ENCODE peak calls at places on chromosomes 11 and 22, in ten cellular contexts. N is SJSA1; X is hippocampal formation; T is brain pericyte; C is HL-60; U is stimulated activated CD8-positive, alpha-beta memory T cell treated with anti-CD3 and anti-CD28 coated beads, Interleukin-7, amount 100 ng/mL, for 1 hour; L is progenitor cell of endocrine pancreas; M is left cardiac atrium; J is thoracic aorta; G is effector CD4-positive, alpha-beta T cell. O is an unnamed sample.

GRCh38 chr22:41523464-41524221 is 20.6 kb downstream of the POLR3H start:
- DNase-seq in N (no peak), X (no peak), T (peak; percentile 46), C (no peak), U (no peak), L (no peak), M (peak; percentile 35), J (no peak), G (no peak), O (no peak)

GRCh38 chr11:77154381-77155081 is 26.5 kb downstream of the MYO7A start:
- DNase-seq in N (no peak), X (peak; percentile 68), T (no peak), C (peak; percentile 78), U (no peak), L (no peak), M (peak; percentile 36), J (no peak), G (no peak), O (no peak)

GRCh38 chr22:39723899-39724351 is 153.4 kb downstream of the CACNA1I start:
- DNase-seq in N (no peak), X (no peak), T (no peak), C (no peak), U (no peak), L (no peak), M (no peak), J (no peak), G (no peak), O (no peak)

GRCh38 chr11:57277845-57278720 is 41.0 kb upstream of the APLNR start:
- DNase-seq in N (peak; percentile 75), X (peak; percentile 27), T (peak; percentile 24), C (peak; percentile 29), U (no peak), L (peak; percentile 38), M (peak; percentile 80), J (peak; percentile 32), G (no peak), O (peak; percentile 43)

GRCh38 chr11:64447717-64448598 is 89.0 kb downstream of the RPS6KA4 start:
- DNase-seq in N (no peak), X (peak; percentile 6), T (no peak), C (peak; percentile 84), U (no peak), L (no peak), M (peak; percentile 36), J (no peak), G (no peak), O (no peak)

GRCh38 chr11:57641426-57641825 is 8.3 kb downstream of the YPEL4 start:
- DNase-seq in N (no peak), X (peak; percentile 53), T (no peak), C (peak; percentile 48), U (no peak), L (no peak), M (no peak), J (no peak), G (no peak), O (no peak)

GRCh38 chr11:74057251-74058151 is 48.6 kb upstream of the UCP3 start:
- DNase-seq in N (no peak), X (no peak), T (no peak), C (no peak), U (no peak), L (no peak), M (no peak), J (no peak), G (no peak), O (no peak)

GRCh38 chr11:93719310-93719709 is 22.0 kb downstream of the TAF1D start:
- DNase-seq in N (no peak), X (no peak), T (no peak), C (peak; percentile 63), U (no peak), L (no peak), M (no peak), J (no peak), G (no peak), O (no peak)

GRCh38 chr11:6006395-6006794 is 351 bp downstream of the OR56A4 start:
- DNase-seq in N (no peak), X (no peak), T (no peak), C (no peak), U (no peak), L (no peak), M (no peak), J (no peak), G (no peak), O (no peak)

GRCh38 chr11:30960387-30960992 is 374.3 kb upstream of the MPPED2 start:
- DNase-seq in N (no peak), X (peak; percentile 37), T (no peak), C (no peak), U (no peak), L (no peak), M (no peak), J (no peak), G (no peak), O (no peak)

GRCh38 chr11:75639752-75640151 is 29.1 kb downstream of the MAP6 start:
- DNase-seq in N (no peak), X (peak; percentile 89), T (no peak), C (no peak), U (no peak), L (no peak), M (peak; percentile 85), J (peak; percentile 22), G (no peak), O (no peak)

GRCh38 chr11:115324569-115325432 is 179.4 kb downstream of the CADM1 start:
- DNase-seq in N (no peak), X (peak; percentile 90), T (no peak), C (peak; percentile 43), U (no peak), L (no peak), M (no peak), J (no peak), G (no peak), O (no peak)

GRCh38 chr11:134543144-134544044 is 131.4 kb upstream of the B3GAT1 start:
- DNase-seq in N (no peak), X (no peak), T (no peak), C (no peak), U (no peak), L (no peak), M (no peak), J (no peak), G (no peak), O (no peak)

GRCh38 chr11:2448661-2449547 is 4.1 kb downstream of the KCNQ1 start:
- DNase-seq in N (no peak), X (no peak), T (no peak), C (no peak), U (no peak), L (no peak), M (no peak), J (no peak), G (no peak), O (no peak)

GRCh38 chr11:59545179-59546020 is 34.1 kb downstream of the OR4D9 start:
- DNase-seq in N (no peak), X (no peak), T (no peak), C (no peak), U (no peak), L (no peak), M (no peak), J (no peak), G (no peak), O (no peak)

GRCh38 chr22:45895436-45896152 is 81.4 kb downstream of the WNT7B start:
- DNase-seq in N (no peak), X (no peak), T (no peak), C (no peak), U (no peak), L (no peak), M (peak; percentile 10), J (no peak), G (no peak), O (no peak)

GRCh38 chr11:129732926-129733325 is 82.7 kb upstream of the TMEM45B start:
- DNase-seq in N (no peak), X (no peak), T (no peak), C (no peak), U (no peak), L (no peak), M (no peak), J (no peak), G (no peak), O (no peak)

GRCh38 chr22:38211556-38211955 is 9.8 kb downstream of the MAFF start:
- DNase-seq in N (no peak), X (no peak), T (no peak), C (no peak), U (no peak), L (no peak), M (no peak), J (no peak), G (no peak), O (no peak)

GRCh38 chr11:118341749-118342489 is 586 bp downstream of the CD3D start:
- DNase-seq in N (no peak), X (no peak), T (no peak), C (no peak), U (no peak), L (no peak), M (no peak), J (no peak), G (no peak), O (no peak)

GRCh38 chr22:19911540-19912235 is 29.9 kb upstream of the COMT start:
- DNase-seq in N (no peak), X (no peak), T (no peak), C (no peak), U (no peak), L (no peak), M (no peak), J (no peak), G (no peak), O (no peak)

GRCh38 chr11:32817843-32818183 is 11.9 kb upstream of the PRRG4 start:
- DNase-seq in N (no peak), X (no peak), T (no peak), C (no peak), U (no peak), L (no peak), M (no peak), J (no peak), G (no peak), O (no peak)

GRCh38 chr11:44962464-44962863 is 11.8 kb upstream of the TP53I11 start:
- DNase-seq in N (no peak), X (no peak), T (no peak), C (no peak), U (no peak), L (no peak), M (no peak), J (no peak), G (no peak), O (no peak)

GRCh38 chr11:2583605-2583958 is 116.2 kb downstream of the KCNQ1OT1 start:
- DNase-seq in N (peak; percentile 43), X (no peak), T (no peak), C (no peak), U (no peak), L (peak; percentile 9), M (peak; percentile 15), J (no peak), G (peak; percentile 1), O (no peak)

GRCh38 chr11:74443071-74443864 is 24.1 kb downstream of the KCNE3 start:
- DNase-seq in N (no peak), X (no peak), T (no peak), C (no peak), U (no peak), L (no peak), M (no peak), J (no peak), G (no peak), O (no peak)

GRCh38 chr22:47163481-47163875 is 401.0 kb downstream of the TBC1D22A start:
- DNase-seq in N (peak; percentile 41), X (no peak), T (no peak), C (no peak), U (no peak), L (no peak), M (no peak), J (no peak), G (no peak), O (no peak)

GRCh38 chr22:50607366-50608020 is 6.9 kb downstream of the MAPK8IP2 start:
- DNase-seq in N (no peak), X (no peak), T (no peak), C (no peak), U (no peak), L (no peak), M (no peak), J (no peak), G (no peak), O (no peak)

GRCh38 chr22:37186997-37187522 is 987 bp downstream of the C1QTNF6 start:
- DNase-seq in N (no peak), X (no peak), T (no peak), C (no peak), U (no peak), L (no peak), M (peak; percentile 34), J (no peak), G (no peak), O (no peak)

GRCh38 chr11:129828301-129828836 is 12.7 kb downstream of the TMEM45B start:
- DNase-seq in N (no peak), X (no peak), T (no peak), C (no peak), U (no peak), L (no peak), M (no peak), J (no peak), G (no peak), O (no peak)

O was measured in H1.